ENCODE peak calls at places on chromosomes 5 and 9, in eight cellular contexts. A is uterus, F is right lobe of liver, G is kidney epithelial cell, R is left ventricle myocardium inferior, T is cardiac fibroblast, H is mammary epithelial cell, W is lower lobe of right lung. Q is an unnamed sample.

GRCh38 chr5:2134543-2135299 is 252.0 kb upstream of the IRX4 start:
- DNase-seq in A (no peak), H (no peak), T (peak; percentile 43), W (no peak), G (no peak), F (no peak), R (no peak), Q (no peak)

GRCh38 chr5:76269259-76269958 is 133.7 kb upstream of the IQGAP2 start:
- DNase-seq in H (no peak), G (no peak), W (no peak), T (no peak), F (no peak), R (no peak), A (no peak), Q (no peak)

GRCh38 chr5:159658266-159658665 is 258.0 kb upstream of the ADRA1B start:
- DNase-seq in R (no peak), F (no peak), W (no peak), H (no peak), G (no peak), T (no peak), A (no peak), Q (no peak)

GRCh38 chr9:21558627-21559401 is 76.7 kb upstream of the IFNE start:
- DNase-seq in G (no peak), R (no peak), F (no peak), W (no peak), T (peak; percentile 59), H (peak; percentile 60), A (no peak), Q (no peak)

GRCh38 chr5:131533844-131534243 is 101.2 kb downstream of the RAPGEF6 start:
- DNase-seq in G (no peak), W (no peak), A (no peak), F (no peak), H (no peak), R (no peak), T (no peak), Q (no peak)

GRCh38 chr9:93058357-93059096 is at the start of gene SUSD3:
- DNase-seq in R (peak; percentile 54), A (peak; percentile 83), W (peak; percentile 81), H (no peak), T (peak; percentile 9), F (peak; percentile 90), G (no peak), Q (no peak)

GRCh38 chr5:142770650-142771609 is 753 bp downstream of the ARHGAP26 start:
- DNase-seq in F (peak; percentile 77), A (peak; percentile 60), H (peak; percentile 67), W (peak; percentile 74), G (no peak), T (peak; percentile 39), R (peak; percentile 51), Q (no peak)

GRCh38 chr5:102547659-102548058 is 48.9 kb upstream of the SLCO6A1 start:
- DNase-seq in H (no peak), T (no peak), A (no peak), G (no peak), W (no peak), F (no peak), R (no peak), Q (no peak)

GRCh38 chr5:110623875-110624274 is 102.6 kb downstream of the TMEM232 start:
- DNase-seq in G (no peak), R (no peak), W (no peak), H (no peak), A (no peak), F (no peak), T (peak; percentile 14), Q (no peak)

GRCh38 chr5:107090471-107090870 is 580.3 kb downstream of the EFNA5 start:
- DNase-seq in H (no peak), A (no peak), F (no peak), T (no peak), R (no peak), G (no peak), W (no peak), Q (no peak)

GRCh38 chr9:116633444-116633843 is 53.7 kb upstream of the TRIM32 start:
- DNase-seq in W (no peak), A (no peak), T (peak; percentile 70), R (no peak), H (no peak), G (no peak), F (no peak), Q (no peak)

GRCh38 chr5:40166757-40167156 is 513.0 kb upstream of the PTGER4 start:
- DNase-seq in F (no peak), G (no peak), H (no peak), A (no peak), W (no peak), R (no peak), T (peak; percentile 24), Q (no peak)

GRCh38 chr5:40160435-40160834 is 519.3 kb upstream of the PTGER4 start:
- DNase-seq in A (no peak), R (no peak), F (no peak), G (no peak), T (no peak), H (no peak), W (no peak), Q (no peak)

GRCh38 chr5:40167283-40167682 is 512.4 kb upstream of the PTGER4 start:
- DNase-seq in F (no peak), R (no peak), A (no peak), W (no peak), H (no peak), T (no peak), G (no peak), Q (no peak)

GRCh38 chr5:40165106-40165788 is 514.5 kb upstream of the PTGER4 start:
- DNase-seq in R (no peak), G (no peak), H (no peak), A (no peak), W (no peak), T (no peak), F (no peak), Q (no peak)

DNA sequence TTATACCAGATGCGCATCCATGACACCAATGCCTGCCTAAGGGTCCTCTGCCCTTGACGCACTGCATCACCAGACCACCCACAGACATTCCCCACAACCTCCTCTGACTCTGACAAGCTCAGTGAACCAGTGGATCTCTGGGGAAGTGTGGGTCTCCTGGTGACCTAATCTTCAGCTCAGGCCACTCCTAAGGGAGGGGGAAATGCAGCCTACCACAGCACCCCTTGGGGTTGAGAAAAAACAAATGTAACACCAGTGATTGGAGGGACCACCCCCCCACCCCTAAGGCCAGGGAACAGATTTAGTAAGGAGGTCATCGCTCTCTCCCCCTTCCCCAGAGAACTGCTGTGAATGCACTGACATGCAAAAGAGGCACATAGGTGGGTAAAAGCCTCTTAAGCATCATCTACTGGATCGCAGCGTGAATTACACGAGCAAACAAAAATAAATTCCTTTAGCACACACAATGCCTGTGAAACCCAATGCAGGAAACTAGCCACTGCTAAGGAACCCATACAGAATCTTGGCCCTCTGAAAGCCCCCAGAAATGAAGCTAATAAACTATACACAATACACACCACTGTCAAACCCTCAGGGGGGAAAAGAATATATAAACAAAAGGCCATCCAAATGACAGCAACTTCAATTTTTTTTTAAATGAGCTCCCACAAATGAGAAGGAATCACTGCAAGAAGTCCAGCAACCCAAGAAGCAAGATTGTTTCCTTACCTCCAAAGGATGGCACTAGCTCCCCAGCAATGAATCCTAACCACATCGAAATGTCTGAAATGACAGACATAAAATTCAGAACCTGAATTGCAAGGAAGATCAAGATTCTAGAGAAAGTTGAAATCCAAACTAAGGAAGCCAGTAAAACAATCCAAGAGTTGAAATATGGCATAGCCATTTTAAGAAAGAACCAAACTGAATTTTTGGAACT is 513.7 kb upstream of the PTGER4 start:
- DNase-seq in R (no peak), A (no peak), G (no peak), H (peak; percentile 10), F (no peak), W (no peak), T (peak; percentile 57), Q (no peak)
- TF ChIP-seq CTCF in R (peak; percentile 37), A (no peak), G (no peak), H (peak; percentile 10), F (no peak), W (no peak), T (peak; percentile 10), Q (no peak)

DNA sequence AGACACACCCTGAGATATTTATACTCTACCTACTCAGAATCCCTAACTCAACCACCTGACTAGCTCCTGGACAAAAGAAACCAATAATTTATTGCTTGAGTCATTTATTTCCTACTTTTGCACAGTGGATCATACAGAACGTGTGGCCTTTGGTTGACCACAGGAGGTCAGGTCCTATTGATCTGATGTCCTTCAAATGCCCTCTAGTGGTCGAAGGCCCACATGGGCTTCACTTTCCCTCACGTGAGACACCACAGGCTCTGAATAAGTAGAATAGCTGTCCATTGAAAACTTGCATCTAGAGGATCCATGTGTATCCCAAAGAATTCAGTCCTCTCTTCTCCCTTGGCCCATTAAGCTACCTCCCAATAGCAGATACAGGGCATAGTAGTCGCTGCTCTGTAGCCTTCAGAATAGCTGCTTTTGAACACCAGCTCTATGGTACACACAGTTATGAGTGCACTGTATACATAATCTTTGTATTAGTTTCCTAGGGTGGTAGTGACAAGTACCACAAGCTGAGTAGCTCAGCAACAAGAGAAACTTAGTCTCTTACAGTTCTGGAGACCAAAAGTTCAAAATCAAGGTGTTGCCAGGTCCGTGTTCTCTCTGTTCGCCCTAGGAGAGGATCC is 177.6 kb upstream of the SMARCA2 start:
- DNase-seq in F (no peak), A (no peak), H (peak; percentile 6), R (no peak), G (no peak), W (no peak), T (peak; percentile 18), Q (no peak)
- TF ChIP-seq CTCF in F (peak; percentile 24), A (peak; percentile 33), H (peak; percentile 21), R (peak; percentile 35), G (peak; percentile 37), W (peak; percentile 52), T (peak; percentile 10), Q (peak; percentile 36)

DNA sequence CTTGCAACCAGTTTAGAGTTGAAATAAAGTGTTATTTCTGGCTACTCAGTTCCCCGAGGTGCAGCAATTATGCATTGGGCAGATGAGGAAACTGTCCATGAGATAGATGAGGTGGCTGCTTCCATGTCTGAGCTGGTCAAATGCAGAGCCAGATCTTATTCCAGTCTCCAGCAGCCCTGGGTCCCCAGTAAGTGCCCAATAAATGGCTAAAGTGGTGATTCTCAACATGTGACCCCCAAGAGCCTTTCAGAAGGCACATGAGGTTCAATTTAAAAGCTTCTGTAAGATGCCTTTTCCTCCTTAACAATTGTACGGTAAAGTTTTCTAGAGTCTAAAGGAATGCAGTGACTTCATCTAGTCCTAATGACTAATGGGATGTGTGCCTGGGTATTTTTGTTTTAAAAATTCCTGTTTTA is 17.5 kb downstream of the ATOX1 start:
- DNase-seq in F (no peak), T (peak; percentile 91), H (peak; percentile 62), W (no peak), R (no peak), G (peak; percentile 43), A (no peak), Q (peak; percentile 31)
- TF ChIP-seq CTCF in F (no peak), T (no peak), H (no peak), W (no peak), R (peak; percentile 43), G (no peak), A (peak; percentile 7), Q (no peak)

DNA sequence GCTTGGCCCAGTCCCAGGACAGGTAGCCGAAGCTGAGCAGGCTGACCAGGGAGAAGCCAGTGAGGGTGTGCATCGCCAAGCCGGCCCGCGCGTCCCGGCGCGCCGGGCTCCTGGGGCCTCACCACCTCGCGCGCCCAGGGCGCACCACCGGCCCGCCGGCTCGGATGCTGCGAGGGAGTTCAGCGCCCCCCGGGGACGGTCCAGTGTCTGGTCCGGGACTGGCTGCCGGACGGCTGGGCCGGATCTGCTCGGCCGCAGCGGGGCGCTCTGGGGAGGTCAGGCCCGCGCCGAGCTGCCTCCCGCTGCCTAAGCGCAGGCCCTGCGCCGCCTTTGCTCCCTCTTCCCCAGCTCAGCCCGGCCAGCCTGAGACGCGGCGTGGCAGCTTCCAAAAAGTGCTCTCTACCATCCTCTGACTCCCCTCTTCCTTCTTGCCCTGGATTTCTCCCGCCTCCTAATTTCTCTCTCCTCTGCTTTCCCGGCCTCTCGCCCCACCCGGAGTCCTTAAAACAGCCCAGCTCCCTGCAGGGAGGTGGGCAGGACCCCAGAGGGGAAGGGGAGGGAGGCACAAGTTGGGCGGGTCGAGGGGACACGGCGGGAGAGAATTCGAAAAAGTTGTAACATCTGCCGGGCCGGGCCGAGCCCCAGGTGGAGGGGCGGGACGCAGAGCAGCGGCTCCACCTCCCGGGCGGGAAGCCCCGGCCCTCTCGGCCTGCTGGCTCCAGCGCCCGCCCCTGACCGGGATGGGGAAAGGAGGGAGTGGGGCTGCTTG is at the start of gene ARSI:
- DNase-seq in T (peak; percentile 19), H (peak; percentile 43), F (no peak), R (peak; percentile 34), A (peak; percentile 74), W (no peak), G (peak; percentile 23), Q (no peak)
- TF ChIP-seq CTCF in T (no peak), H (no peak), F (peak; percentile 14), R (no peak), A (no peak), W (no peak), G (peak; percentile 16), Q (peak; percentile 9)

Q was measured in astrocyte of the cerebellum.